ENCODE peak calls at places on chromosomes 5 and 9, in nine cellular contexts. U is lung microvascular endothelial cell, G is NCI-H510A treated with DMSO at 0.1 percent for 48 hours, Z is fibroblast of the aortic adventitia, Q is HCT116, A is anterior cingulate cortex, W is GM23338, H is head of caudate nucleus, C is LoVo. S is an unnamed sample.

GRCh38 chr9:137281345-137282116 is 4.0 kb downstream of the TOR4A start:
- DNase-seq in U (no peak), G (no peak), C (no peak), A (no peak), H (no peak), W (peak), Q (no peak), Z (no peak), S (no peak)

GRCh38 chr9:96509026-96509425 is 59.1 kb downstream of the HABP4 start:
- DNase-seq in U (no peak), Z (no peak), Q (no peak), H (no peak), G (no peak), A (no peak), C (no peak), W (no peak), S (no peak)

GRCh38 chr5:115194671-115195070 is 25.0 kb upstream of the TRIM36 start:
- DNase-seq in C (peak), Q (no peak), W (no peak), H (no peak), U (no peak), Z (peak), A (no peak), G (no peak), S (no peak)

GRCh38 chr5:854966-855743 is 4.4 kb upstream of the ZDHHC11 start:
- DNase-seq in C (no peak), H (no peak), Z (no peak), G (no peak), Q (no peak), W (no peak), A (no peak), U (no peak), S (no peak)

GRCh38 chr9:87613265-87614111 is 112.4 kb upstream of the CTSL start:
- DNase-seq in Z (peak), C (no peak), A (no peak), G (no peak), Q (no peak), U (no peak), H (no peak), W (no peak), S (no peak)

GRCh38 chr9:80650964-80651555 is 1038.3 kb downstream of the TLE1 start:
- DNase-seq in U (no peak), H (no peak), A (no peak), Q (no peak), G (no peak), Z (peak), C (no peak), W (no peak), S (no peak)

GRCh38 chr9:94084314-94084713 is at the start of gene PTPDC1:
- DNase-seq in Z (peak), A (peak), U (peak), C (no peak), G (peak), W (peak), H (peak), Q (peak), S (peak)

GRCh38 chr9:21656776-21657637 is 145.4 kb upstream of the MTAP start:
- DNase-seq in H (no peak), W (no peak), C (no peak), A (no peak), Z (peak), U (no peak), Q (no peak), G (no peak), S (no peak)

GRCh38 chr5:64074533-64074932 is 91.1 kb upstream of the RNF180 start:
- DNase-seq in Z (peak), U (peak), W (peak), C (peak), Q (no peak), G (peak), H (no peak), A (no peak), S (peak)

GRCh38 chr5:180095545-180095944 is 24.0 kb upstream of the RNF130 start:
- DNase-seq in Q (no peak), C (no peak), Z (no peak), U (no peak), A (no peak), H (no peak), W (no peak), G (no peak), S (no peak)

GRCh38 chr9:83154087-83154736 is 91.3 kb upstream of the RASEF start:
- DNase-seq in W (no peak), G (no peak), A (no peak), Z (peak), C (no peak), H (no peak), Q (no peak), U (peak), S (peak)

GRCh38 chr5:1887400-1888360 is 5.0 kb upstream of the IRX4 start:
- DNase-seq in G (no peak), U (no peak), C (no peak), Q (no peak), Z (no peak), H (no peak), A (no peak), W (peak), S (no peak)

GRCh38 chr5:66232701-66233100 is 88.6 kb downstream of the SREK1 start:
- DNase-seq in H (no peak), U (peak), G (peak), Z (peak), C (no peak), Q (no peak), A (no peak), W (peak), S (no peak)

GRCh38 chr9:124345063-124345462 is 70.2 kb downstream of the PSMB7 start:
- DNase-seq in G (no peak), U (no peak), Q (no peak), A (no peak), C (no peak), H (no peak), Z (no peak), W (no peak), S (no peak)

GRCh38 chr9:113528088-113528487 is 64.6 kb downstream of the RGS3 start:
- DNase-seq in A (no peak), Q (no peak), U (no peak), G (no peak), W (no peak), H (no peak), C (peak), Z (no peak), S (no peak)

GRCh38 chr5:43482490-43483064 is 1.1 kb downstream of the TMEM267 start:
- DNase-seq in H (no peak), U (peak), Z (peak), C (peak), A (no peak), G (no peak), W (peak), Q (no peak), S (no peak)

GRCh38 chr5:156036640-156037039 is 290.3 kb upstream of the SGCD start:
- DNase-seq in C (no peak), Q (no peak), Z (no peak), H (no peak), U (no peak), A (no peak), G (no peak), W (no peak), S (no peak)

GRCh38 chr5:159082491-159082890 is 17.2 kb downstream of the EBF1 start:
- DNase-seq in Q (no peak), Z (no peak), U (no peak), G (no peak), A (no peak), H (no peak), W (no peak), C (no peak), S (no peak)

GRCh38 chr5:141490771-141491170 is 1.9 kb downstream of the PCDHGC5 start:
- DNase-seq in W (no peak), U (no peak), Z (no peak), A (no peak), G (no peak), C (no peak), Q (no peak), H (no peak), S (no peak)

GRCh38 chr5:109455598-109456096 is 45.9 kb upstream of the PJA2 start:
- DNase-seq in A (no peak), W (no peak), U (peak), Z (peak), H (no peak), C (peak), G (peak), Q (peak), S (peak)

GRCh38 chr5:158951461-158951860 is 148.3 kb downstream of the EBF1 start:
- DNase-seq in W (no peak), G (no peak), U (no peak), H (no peak), Z (no peak), A (no peak), Q (no peak), C (no peak), S (no peak)

GRCh38 chr9:105158020-105158419 is 86.4 kb upstream of the SLC44A1 start:
- DNase-seq in A (no peak), H (no peak), W (no peak), C (no peak), Z (no peak), Q (no peak), U (no peak), G (no peak), S (no peak)

GRCh38 chr5:170338933-170339779 is 41.6 kb upstream of the LCP2 start:
- DNase-seq in C (no peak), Q (peak), Z (no peak), G (no peak), W (peak), U (peak), H (no peak), A (no peak), S (no peak)

GRCh38 chr5:139787257-139787567 is 8.4 kb upstream of the PSD2 start:
- DNase-seq in U (no peak), C (no peak), W (no peak), A (no peak), H (no peak), Q (no peak), Z (no peak), G (no peak), S (no peak)

GRCh38 chr5:135821802-135822201 is 12.7 kb upstream of the SLC25A48 start:
- DNase-seq in W (no peak), G (no peak), Z (no peak), U (no peak), A (no peak), C (no peak), Q (no peak), H (no peak), S (no peak)

GRCh38 chr9:107778666-107779065 is 289.1 kb upstream of the KLF4 start:
- DNase-seq in Z (no peak), H (no peak), U (no peak), G (no peak), C (no peak), Q (no peak), W (no peak), A (no peak), S (no peak)

GRCh38 chr5:5270958-5271605 is 131.0 kb downstream of the ADAMTS16 start:
- DNase-seq in Z (peak), G (peak), W (peak), Q (peak), U (no peak), C (peak), H (peak), A (peak), S (peak)

GRCh38 chr5:31449175-31449574 is 82.7 kb downstream of the DROSHA start:
- DNase-seq in W (no peak), H (no peak), U (no peak), A (no peak), G (no peak), Z (no peak), C (no peak), Q (no peak), S (no peak)

GRCh38 chr5:1437876-1438559 is 7.2 kb downstream of the SLC6A3 start:
- DNase-seq in U (no peak), H (no peak), C (no peak), Q (no peak), Z (no peak), G (no peak), W (no peak), A (no peak), S (no peak)

GRCh38 chr5:9437741-9438240 is 108.1 kb downstream of the SEMA5A start:
- DNase-seq in Z (peak), W (no peak), G (no peak), A (no peak), H (peak), U (no peak), Q (no peak), C (no peak), S (peak)

GRCh38 chr5:106545325-106545724 is 1125.4 kb downstream of the EFNA5 start:
- DNase-seq in U (no peak), W (no peak), Q (no peak), H (no peak), Z (peak), C (no peak), G (no peak), A (no peak), S (no peak)

S was measured in kidney epithelial cell.